ENCODE peak calls at places on chromosomes 16 and 17, in seven cellular contexts. Z, I, A, X, J, D and C are unnamed samples. For H3K4me1, the result is how much of the 10 kb centered on the place peaks cover.

GRCh38 chr17:15051913-15052312 is 213.2 kb downstream of the PMP22 start:
- DNase-seq in A (no peak), Z (no peak), X (no peak), I (no peak), D (no peak), J (no peak), C (no peak)

GRCh38 chr17:14575349-14575966 is 274.6 kb downstream of the HS3ST3B1 start:
- DNase-seq in D (peak), A (no peak), I (no peak), Z (no peak), J (no peak), X (no peak), C (no peak)

GRCh38 chr17:45432405-45433113 is at the start of gene ARHGAP27:
- DNase-seq in D (peak), A (no peak), X (no peak), J (peak), I (peak), Z (no peak), C (no peak)

GRCh38 chr16:86899757-86900156 is 321.4 kb downstream of the FOXL1 start:
- DNase-seq in J (no peak), D (no peak), I (no peak), X (no peak), A (no peak), Z (no peak), C (no peak)

GRCh38 chr17:76716146-76716833 is 5.5 kb upstream of the MXRA7 start:
- DNase-seq in A (peak), Z (peak), J (no peak), I (no peak), X (no peak), D (no peak), C (peak)

GRCh38 chr16:89434490-89434889 is 55.9 kb downstream of the ANKRD11 start:
- DNase-seq in Z (no peak), I (no peak), D (no peak), J (no peak), A (no peak), X (no peak), C (no peak)

GRCh38 chr17:16287563-16288027 is 65.7 kb downstream of the CENPV start:
- DNase-seq in I (no peak), A (no peak), Z (peak), J (no peak), D (no peak), X (no peak), C (peak)

GRCh38 chr16:53892155-53892554 is 188.2 kb downstream of the FTO start:
- DNase-seq in D (peak), X (peak), I (no peak), J (peak), A (peak), Z (no peak), C (no peak)

GRCh38 chr16:30121741-30122620 is 1.0 kb downstream of the MAPK3 start:
- DNase-seq in I (peak), X (no peak), J (peak), Z (no peak), A (no peak), D (peak), C (no peak)

DNA sequence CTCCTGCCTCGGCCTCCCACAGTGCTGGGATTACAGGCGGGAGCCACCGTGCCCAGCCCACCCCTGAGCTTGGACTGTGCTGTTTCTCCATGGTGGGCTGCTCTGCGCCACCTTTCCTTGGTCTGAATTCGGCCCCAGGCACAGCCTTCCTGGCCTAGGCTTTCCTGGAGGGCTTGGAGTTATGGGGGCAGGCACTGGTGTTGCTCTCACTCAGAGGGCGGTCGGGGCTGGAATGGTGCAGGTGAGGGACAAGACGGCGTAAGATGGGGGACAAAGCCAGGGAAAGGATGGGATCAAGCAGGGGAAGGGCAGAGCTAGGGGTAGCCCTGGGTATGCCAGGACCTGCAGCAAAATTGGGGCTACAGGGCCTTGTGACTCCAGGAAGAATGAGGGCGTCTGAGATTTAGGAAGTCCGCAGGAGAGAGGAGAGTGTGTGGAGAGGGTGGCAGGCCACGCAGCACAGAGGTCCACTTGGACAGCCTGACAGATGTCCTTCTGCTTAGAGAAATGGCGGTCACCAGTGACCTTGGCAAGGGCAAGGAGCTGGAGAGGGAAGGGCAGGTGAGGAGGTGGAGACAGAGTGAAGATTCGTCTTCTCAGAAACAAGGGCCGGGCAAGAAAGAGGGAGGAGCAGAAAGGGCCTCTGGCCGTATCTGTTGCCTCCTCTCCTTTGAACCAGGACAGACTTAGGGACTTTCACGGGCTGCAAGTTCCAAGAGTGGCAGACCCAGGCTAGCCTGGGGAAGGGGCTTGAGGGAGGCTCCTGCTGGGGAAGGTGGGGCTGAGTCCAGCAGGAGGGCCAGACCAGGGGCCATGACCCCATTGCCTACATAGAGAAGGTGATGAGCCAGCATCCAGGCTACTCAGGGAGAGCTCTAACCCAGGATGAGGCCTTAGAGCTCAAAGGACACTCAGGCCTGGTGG is 1.5 kb upstream of the ATP6V0C start:
- DNase-seq in A (no peak), I (no peak), Z (peak), X (no peak), J (no peak), D (no peak), C (no peak)
- H3K4me1 ChIP-seq in A (under half), I (under half), Z (under half), X (under half), J (under half), D (under half), C (under half)

DNA sequence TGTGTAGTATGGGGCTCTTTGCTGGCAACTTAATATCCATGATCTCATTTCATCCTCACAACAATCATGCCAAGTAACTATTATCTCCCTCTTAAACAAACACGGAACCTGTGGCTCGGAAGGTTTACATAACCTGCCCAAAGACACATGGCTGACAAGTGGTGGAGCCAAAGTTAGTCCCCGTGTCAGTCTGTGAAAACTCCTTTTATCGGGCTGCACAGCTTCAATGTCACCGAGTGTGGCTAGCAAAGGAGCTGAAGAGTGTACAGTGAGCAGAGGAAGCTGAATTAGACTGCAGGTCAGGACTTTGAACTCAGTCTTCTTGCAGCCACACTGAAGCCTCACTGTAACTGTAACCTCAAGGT is 80.3 kb downstream of the PARN start:
- DNase-seq in A (no peak), I (no peak), X (no peak), J (peak), D (no peak), Z (no peak), C (no peak)
- H3K27ac ChIP-seq in A (no peak), I (no peak), X (no peak), J (no peak), D (no peak), Z (no peak), C (no peak)

GRCh38 chr17:50200447-50201225 is 795 bp downstream of the COL1A1 start:
- DNase-seq in A (peak), Z (peak), D (peak), X (peak), I (peak), J (peak), C (peak)

GRCh38 chr17:50201226-50201854 is at the start of gene COL1A1:
- DNase-seq in A (no peak), I (peak), X (no peak), D (peak), J (peak), Z (peak), C (no peak)

GRCh38 chr17:50199651-50200446 is 1.6 kb downstream of the COL1A1 start:
- DNase-seq in D (peak), Z (peak), J (peak), I (peak), X (peak), A (peak), C (peak)

GRCh38 chr17:50198026-50198669 is 3.3 kb downstream of the COL1A1 start:
- DNase-seq in X (peak), Z (peak), D (peak), A (peak), I (peak), J (peak), C (no peak)

DNA sequence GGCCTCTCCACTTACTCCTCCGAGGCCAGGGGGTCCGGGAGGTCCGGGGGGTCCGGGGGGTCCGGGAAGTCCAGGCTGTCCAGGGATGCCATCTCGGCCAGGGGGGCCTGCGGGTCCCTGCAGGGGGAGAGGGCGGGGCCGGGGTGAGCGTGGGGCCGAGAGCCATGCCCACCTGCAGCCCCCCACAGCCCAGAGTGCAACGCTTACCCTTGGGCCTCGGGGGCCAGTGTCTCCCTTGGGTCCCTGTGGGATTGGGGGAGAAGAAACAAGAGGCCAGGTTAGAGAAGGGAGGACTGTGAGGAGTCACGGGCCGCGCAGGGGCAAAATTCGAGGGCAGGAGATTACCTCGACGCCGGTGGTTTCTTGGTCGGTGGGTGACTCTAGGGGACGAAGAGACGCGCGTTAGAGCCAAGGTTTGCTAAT is 2.2 kb downstream of the COL1A1 start:
- DNase-seq in X (no peak), A (no peak), I (peak), J (no peak), Z (peak), D (no peak), C (no peak)
- H3K4me3 ChIP-seq in X (peak), A (no peak), I (peak), J (peak), Z (no peak), D (peak), C (no peak)

GRCh38 chr17:59331129-59331928 is at the start of gene YPEL2:
- DNase-seq in X (peak), J (peak), A (peak), I (peak), D (peak), Z (peak), C (peak)
- H3K4me1 ChIP-seq in X (under half), J (half or more), A (half or more), I (under half), D (under half), Z (half or more), C (half or more)

DNA sequence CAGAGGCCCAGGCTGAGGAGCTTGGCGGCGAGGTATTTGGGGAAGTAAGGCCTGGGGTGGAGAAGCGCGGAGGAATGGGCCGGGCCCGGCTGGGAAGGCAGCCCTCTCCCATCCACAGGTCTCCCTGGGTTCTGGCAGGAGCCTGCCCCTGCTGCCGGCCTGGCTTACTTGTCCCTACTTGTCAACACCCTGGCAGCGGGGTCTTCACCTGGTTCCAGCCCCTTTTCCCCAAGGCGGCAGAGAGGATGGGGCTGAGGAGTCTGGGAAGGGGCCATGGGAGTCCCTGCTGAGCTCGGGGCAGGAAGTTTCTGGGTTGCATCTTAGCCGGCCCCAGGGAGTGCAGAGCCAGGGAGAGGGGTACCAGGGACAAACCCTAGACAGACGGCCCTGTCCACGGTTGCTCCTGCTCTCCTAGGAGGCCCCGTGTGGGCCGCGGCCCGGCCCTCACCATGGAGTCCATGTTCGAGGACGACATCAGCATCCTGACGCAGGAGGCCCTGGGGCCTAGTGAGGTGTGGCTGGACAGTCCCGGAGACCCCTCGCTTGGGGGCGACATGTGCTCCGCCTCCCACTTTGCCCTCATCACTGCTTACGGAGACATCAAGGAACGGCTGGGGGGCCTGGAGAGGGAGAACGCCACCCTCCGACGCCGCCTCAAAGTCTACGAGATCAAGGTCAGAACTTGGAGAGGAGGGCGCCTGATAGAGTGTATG is 1.9 kb downstream of the TBKBP1 start:
- DNase-seq in A (no peak), I (peak), D (no peak), Z (no peak), X (no peak), J (no peak), C (no peak)
- H3K27ac ChIP-seq in A (no peak), I (peak), D (no peak), Z (peak), X (peak), J (peak), C (peak)

GRCh38 chr17:49216482-49216881 is 6.0 kb downstream of the ABI3 start:
- DNase-seq in I (no peak), J (no peak), D (no peak), X (no peak), A (no peak), Z (no peak), C (no peak)
- H3K4me3 ChIP-seq in I (no peak), J (no peak), D (no peak), X (no peak), A (no peak), Z (no peak), C (no peak)

DNA sequence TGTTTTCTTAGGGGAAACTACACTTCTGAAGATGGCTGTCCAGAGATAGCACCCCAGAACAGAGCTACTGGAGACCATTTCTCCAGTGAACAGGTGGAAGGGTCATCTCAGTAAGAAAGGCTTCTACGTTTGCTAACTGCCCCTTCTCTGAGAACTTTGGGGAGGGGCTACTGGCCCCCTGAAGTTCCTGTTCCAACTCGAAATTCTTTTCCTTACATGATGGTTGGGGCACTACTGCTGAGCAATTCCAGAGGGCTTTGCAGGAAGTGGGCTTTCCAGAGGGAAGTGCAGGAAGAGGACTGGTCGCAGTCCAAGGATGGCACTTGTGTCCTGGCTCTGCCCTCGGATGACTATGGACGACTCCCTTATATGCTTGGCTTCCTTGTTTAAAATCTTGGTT is 31.2 kb downstream of the TOM1L2 start:
- DNase-seq in Z (no peak), X (no peak), D (no peak), I (peak), A (no peak), J (no peak), C (no peak)
- H3K4me1 ChIP-seq in Z (under half), X (under half), D (half or more), I (under half), A (under half), J (half or more), C (under half)

GRCh38 chr16:1170076-1170418 is 17.1 kb downstream of the CACNA1H start:
- DNase-seq in A (no peak), Z (no peak), D (no peak), J (no peak), X (no peak), I (no peak), C (no peak)
- H3K27ac ChIP-seq in A (no peak), Z (no peak), D (no peak), J (no peak), X (peak), I (no peak), C (no peak)